ENCODE peak calls at places on chromosomes 3 and 15, in five cellular contexts. H is CD8-positive, alpha-beta T cell; J is cardiac muscle cell; S is DND-41; N is hepatocyte. W is an unnamed sample.

GRCh38 chr3:188904670-188905069 is 267.1 kb upstream of the TPRG1 start:
- DNase-seq in H (no peak), N (peak; percentile 20), S (no peak), J (peak; percentile 80), W (no peak)

GRCh38 chr3:126208618-126209256 is 28.4 kb upstream of the ALDH1L1 start:
- DNase-seq in H (no peak), N (peak; percentile 54), S (no peak), J (peak; percentile 93), W (no peak)

GRCh38 chr3:117955196-117955595 is 1079.5 kb downstream of the IGSF11 start:
- DNase-seq in H (no peak), J (no peak), N (no peak), S (no peak), W (no peak)

GRCh38 chr3:112199622-112200316 is 66.7 kb upstream of the GCSAM start:
- DNase-seq in S (no peak), J (no peak), N (no peak), H (no peak), W (no peak)

GRCh38 chr15:82108489-82109078 is 62.8 kb upstream of the MEX3B start:
- DNase-seq in S (peak; percentile 63), N (peak; percentile 69), J (peak; percentile 63), H (peak; percentile 40), W (peak; percentile 91)

GRCh38 chr3:100665230-100665629 is 44.1 kb upstream of the TFG start:
- DNase-seq in N (no peak), H (no peak), S (peak; percentile 63), J (peak; percentile 5), W (no peak)

GRCh38 chr3:102180291-102180931 is 254.4 kb upstream of the ZPLD1 start:
- DNase-seq in H (no peak), N (peak; percentile 64), J (peak; percentile 94), S (no peak), W (no peak)

GRCh38 chr3:172102123-172102882 is 62.9 kb downstream of the FNDC3B start:
- DNase-seq in J (no peak), N (no peak), S (peak; percentile 50), H (no peak), W (no peak)

GRCh38 chr15:34865531-34865930 is 70.2 kb upstream of the ACTC1 start:
- DNase-seq in S (no peak), J (no peak), N (no peak), H (no peak), W (no peak)

GRCh38 chr15:47603026-47603425 is 114.3 kb upstream of the SEMA6D start:
- DNase-seq in J (no peak), N (no peak), H (no peak), S (no peak), W (peak; percentile 29)

GRCh38 chr3:159293493-159293892 is 491.6 kb downstream of the MFSD1 start:
- DNase-seq in N (no peak), J (no peak), H (no peak), S (no peak), W (no peak)

GRCh38 chr15:66865622-66866611 is 163.9 kb downstream of the SMAD6 start:
- DNase-seq in N (no peak), H (no peak), J (no peak), S (no peak), W (peak; percentile 96)

GRCh38 chr15:63396546-63396939 is 14.9 kb upstream of the CA12 start:
- DNase-seq in S (no peak), J (no peak), H (no peak), N (peak; percentile 37), W (no peak)

GRCh38 chr3:37980477-37981347 is 9.9 kb upstream of the VILL start:
- DNase-seq in H (no peak), S (no peak), J (no peak), N (no peak), W (no peak)

GRCh38 chr3:104101736-104102135 is 1265.0 kb upstream of the ALCAM start:
- DNase-seq in J (no peak), S (no peak), H (no peak), N (no peak), W (no peak)

GRCh38 chr15:92124669-92125068 is 269.0 kb upstream of the ST8SIA2 start:
- DNase-seq in H (no peak), S (no peak), J (no peak), N (no peak), W (no peak)

GRCh38 chr3:152305075-152305474 is 36.3 kb downstream of the MBNL1 start:
- DNase-seq in H (no peak), S (no peak), N (no peak), J (no peak), W (no peak)

GRCh38 chr3:152309031-152309430 is 40.3 kb downstream of the MBNL1 start:
- DNase-seq in H (no peak), S (no peak), N (no peak), J (no peak), W (no peak)

GRCh38 chr3:152309535-152310317 is 41.0 kb downstream of the MBNL1 start:
- DNase-seq in H (no peak), J (peak; percentile 70), S (no peak), N (no peak), W (no peak)

GRCh38 chr3:152307829-152308474 is 39.2 kb downstream of the MBNL1 start:
- DNase-seq in H (no peak), J (no peak), N (peak; percentile 35), S (no peak), W (no peak)

GRCh38 chr3:152308475-152308844 is 39.7 kb downstream of the MBNL1 start:
- DNase-seq in H (no peak), S (no peak), N (no peak), J (no peak), W (no peak)
- H3K9me3 ChIP-seq in H (no peaks in the 10 kb centered on the region), S (no peaks in the 10 kb centered on the region), N (no peaks in the 10 kb centered on the region), J (no peaks in the 10 kb centered on the region), W (no peaks in the 10 kb centered on the region)

DNA sequence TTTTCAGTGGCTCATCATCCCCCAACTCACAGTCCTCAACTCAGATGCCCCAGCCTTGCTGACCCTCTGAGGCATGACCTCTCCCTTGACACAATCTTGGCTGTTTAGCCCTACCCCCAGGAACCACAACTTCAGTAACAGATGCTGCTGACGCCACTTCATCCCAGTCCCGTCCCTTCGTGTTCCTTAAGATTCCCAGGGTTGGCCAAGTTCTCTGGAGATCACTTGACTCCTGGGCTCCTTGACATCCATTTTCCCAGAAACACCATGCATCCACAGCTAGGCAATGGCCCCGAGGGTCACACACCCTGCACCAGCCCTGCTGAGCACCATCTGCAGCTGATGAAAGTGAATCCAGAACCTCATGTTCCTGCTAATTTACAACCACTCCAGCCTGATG is 6.9 kb downstream of the RTP2 start:
- DNase-seq in N (no peak), J (peak; percentile 32), S (no peak), H (no peak), W (no peak)
- H3K9me3 ChIP-seq in N (no peaks in the 10 kb centered on the region), J (no peaks in the 10 kb centered on the region), S (no peaks in the 10 kb centered on the region), H (no peaks in the 10 kb centered on the region), W (no peaks in the 10 kb centered on the region)

GRCh38 chr15:24617646-24618045 is 57.9 kb upstream of the NPAP1 start:
- DNase-seq in J (no peak), S (no peak), H (no peak), N (no peak), W (no peak)
- H3K9me3 ChIP-seq in J (no peaks in the 10 kb centered on the region), S (peaks cover 18% of the 10 kb centered on the region), H (no peaks in the 10 kb centered on the region), N (no peaks in the 10 kb centered on the region), W (peaks cover 42% of the 10 kb centered on the region)

GRCh38 chr15:54719325-54719724 is 477.4 kb downstream of the RSL24D1 start:
- DNase-seq in N (no peak), S (no peak), J (no peak), H (no peak), W (no peak)

DNA sequence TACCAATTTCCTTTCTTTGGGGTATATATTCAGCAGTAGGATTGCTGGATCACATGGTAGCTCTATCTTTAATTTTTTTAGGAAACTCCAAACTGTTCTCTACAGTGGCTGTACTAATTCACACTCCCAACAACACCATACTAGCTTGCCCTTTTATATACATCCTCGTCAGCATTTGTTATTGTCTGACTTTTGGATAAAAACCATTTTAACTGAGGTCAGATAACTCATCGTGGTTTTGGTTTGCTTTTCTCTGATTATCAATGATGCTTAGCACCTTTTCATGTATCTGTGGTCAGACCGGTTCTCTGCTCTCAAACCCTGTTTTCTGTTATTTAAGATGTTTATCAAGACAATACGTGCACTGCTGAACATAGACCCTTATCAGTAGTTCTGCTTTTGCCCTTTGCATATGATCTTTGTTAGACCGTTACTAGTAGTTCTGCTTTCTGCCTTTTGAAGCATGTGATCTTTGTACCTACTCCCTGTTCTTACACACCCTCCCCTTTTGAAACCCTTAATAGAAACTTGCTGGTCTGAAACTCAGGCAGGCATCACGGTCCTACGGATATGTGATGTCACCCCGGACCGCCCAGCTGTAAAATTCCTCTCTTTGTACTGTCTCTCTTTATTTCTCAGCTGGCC is 474.3 kb downstream of the RSL24D1 start:
- DNase-seq in N (no peak), J (no peak), H (no peak), S (no peak), W (no peak)
- H3K9me3 ChIP-seq in N (no peaks in the 10 kb centered on the region), J (no peaks in the 10 kb centered on the region), H (no peaks in the 10 kb centered on the region), S (no peaks in the 10 kb centered on the region), W (peaks cover 21% of the 10 kb centered on the region)

W was measured in Karpas-422.